ENCODE peak calls at places on chromosomes 11 and 22, in five cellular contexts. One of them, this sample, is unnamed.

GRCh38 chr11:118111019-118111743 is 24.4 kb upstream of the SMIM35 start:
- DNase-seq in heart right ventricle: no peak
- DNase-seq in GM06990: no peak
- DNase-seq in stomach: no peak
- DNase-seq in HFF-Myc: no peak
- DNase-seq in this sample: no peak

GRCh38 chr11:272195-272930 is 5.8 kb upstream of the NLRP6 start:
- DNase-seq in heart right ventricle: no peak
- DNase-seq in GM06990: no peak
- DNase-seq in stomach: no peak
- DNase-seq in HFF-Myc: no peak
- DNase-seq in this sample: no peak

GRCh38 chr11:94128171-94128745 is 383 bp upstream of the PANX1 start:
- DNase-seq in heart right ventricle: no peak
- DNase-seq in GM06990: no peak
- DNase-seq in stomach: peak
- DNase-seq in HFF-Myc: no peak
- DNase-seq in this sample: no peak

GRCh38 chr11:288328-289144 is at the start of gene PGGHG:
- DNase-seq in heart right ventricle: peak
- DNase-seq in GM06990: no peak
- DNase-seq in stomach: peak
- DNase-seq in HFF-Myc: no peak
- DNase-seq in this sample: no peak

GRCh38 chr22:45242778-45243191 is 2.1 kb upstream of the KIAA0930 start:
- DNase-seq in heart right ventricle: no peak
- DNase-seq in GM06990: no peak
- DNase-seq in stomach: peak
- DNase-seq in HFF-Myc: no peak
- DNase-seq in this sample: no peak

GRCh38 chr11:61516675-61517516 is 8.3 kb downstream of the LRRC10B start:
- DNase-seq in heart right ventricle: no peak
- DNase-seq in GM06990: peak
- DNase-seq in stomach: peak
- DNase-seq in HFF-Myc: no peak
- DNase-seq in this sample: no peak

GRCh38 chr11:10779086-10779485 is 28.0 kb downstream of the CTR9 start:
- DNase-seq in heart right ventricle: no peak
- DNase-seq in GM06990: no peak
- DNase-seq in stomach: no peak
- DNase-seq in HFF-Myc: no peak
- DNase-seq in this sample: peak

GRCh38 chr11:88359529-88359928 is 22.0 kb upstream of the CTSC start:
- DNase-seq in heart right ventricle: no peak
- DNase-seq in GM06990: peak
- DNase-seq in stomach: no peak
- DNase-seq in HFF-Myc: no peak
- DNase-seq in this sample: no peak

GRCh38 chr11:76918941-76919386 is 58.2 kb downstream of the ACER3 start:
- DNase-seq in heart right ventricle: peak
- DNase-seq in GM06990: peak
- DNase-seq in stomach: no peak
- DNase-seq in HFF-Myc: peak
- DNase-seq in this sample: peak

GRCh38 chr11:107770546-107770945 is 58.7 kb upstream of the SLN start:
- DNase-seq in heart right ventricle: no peak
- DNase-seq in GM06990: no peak
- DNase-seq in stomach: no peak
- DNase-seq in HFF-Myc: no peak
- DNase-seq in this sample: no peak

GRCh38 chr11:127859941-127860354 is 727.4 kb downstream of the ETS1 start:
- DNase-seq in heart right ventricle: peak
- DNase-seq in GM06990: no peak
- DNase-seq in stomach: no peak
- DNase-seq in HFF-Myc: no peak
- DNase-seq in this sample: no peak

GRCh38 chr11:23391031-23391430 is 530.8 kb upstream of the CCDC179 start:
- DNase-seq in heart right ventricle: no peak
- DNase-seq in GM06990: no peak
- DNase-seq in stomach: no peak
- DNase-seq in HFF-Myc: no peak
- DNase-seq in this sample: no peak

GRCh38 chr11:93942176-93942575 is 79.0 kb upstream of the HEPHL1 start:
- DNase-seq in heart right ventricle: no peak
- DNase-seq in GM06990: no peak
- DNase-seq in stomach: no peak
- DNase-seq in HFF-Myc: no peak
- DNase-seq in this sample: no peak

GRCh38 chr22:40028098-40028425 is 33.3 kb downstream of the FAM83F start:
- DNase-seq in heart right ventricle: no peak
- DNase-seq in GM06990: no peak
- DNase-seq in stomach: no peak
- DNase-seq in HFF-Myc: no peak
- DNase-seq in this sample: no peak

GRCh38 chr22:48895341-48895740 is 932.3 kb downstream of the BRD1 start:
- DNase-seq in heart right ventricle: no peak
- DNase-seq in GM06990: no peak
- DNase-seq in stomach: no peak
- DNase-seq in HFF-Myc: no peak
- DNase-seq in this sample: no peak

GRCh38 chr22:49554741-49555140 is 272.9 kb downstream of the BRD1 start:
- DNase-seq in heart right ventricle: no peak
- DNase-seq in GM06990: no peak
- DNase-seq in stomach: no peak
- DNase-seq in HFF-Myc: no peak
- DNase-seq in this sample: no peak

GRCh38 chr11:101363706-101364275 is 220.0 kb downstream of the TRPC6 start:
- DNase-seq in heart right ventricle: no peak
- DNase-seq in GM06990: no peak
- DNase-seq in stomach: no peak
- DNase-seq in HFF-Myc: no peak
- DNase-seq in this sample: no peak

GRCh38 chr11:35144103-35144741 is 5.3 kb downstream of the CD44 start:
- DNase-seq in heart right ventricle: no peak
- DNase-seq in GM06990: peak
- DNase-seq in stomach: peak
- DNase-seq in HFF-Myc: peak
- DNase-seq in this sample: peak

GRCh38 chr22:17119481-17120202 is 1.5 kb downstream of the TMEM121B start:
- DNase-seq in heart right ventricle: no peak
- DNase-seq in GM06990: no peak
- DNase-seq in stomach: no peak
- DNase-seq in HFF-Myc: no peak
- DNase-seq in this sample: no peak

GRCh38 chr11:132134322-132134721 is 763.9 kb downstream of the NTM start:
- DNase-seq in heart right ventricle: no peak
- DNase-seq in GM06990: no peak
- DNase-seq in stomach: no peak
- DNase-seq in HFF-Myc: no peak
- DNase-seq in this sample: no peak

GRCh38 chr22:20584872-20585639 is 77.6 kb downstream of the MED15 start:
- DNase-seq in heart right ventricle: no peak
- DNase-seq in GM06990: no peak
- DNase-seq in stomach: no peak
- DNase-seq in HFF-Myc: no peak
- DNase-seq in this sample: no peak

GRCh38 chr22:32413715-32414114 is 1.7 kb upstream of the RTCB start:
- DNase-seq in heart right ventricle: no peak
- DNase-seq in GM06990: no peak
- DNase-seq in stomach: no peak
- DNase-seq in HFF-Myc: no peak
- DNase-seq in this sample: no peak

GRCh38 chr11:31240340-31240904 is 129.1 kb downstream of the DCDC1 start:
- DNase-seq in heart right ventricle: peak
- DNase-seq in GM06990: no peak
- DNase-seq in stomach: no peak
- DNase-seq in HFF-Myc: no peak
- DNase-seq in this sample: no peak

GRCh38 chr11:32343325-32344008 is 91.9 kb downstream of the WT1 start:
- DNase-seq in heart right ventricle: no peak
- DNase-seq in GM06990: no peak
- DNase-seq in stomach: no peak
- DNase-seq in HFF-Myc: no peak
- DNase-seq in this sample: no peak

GRCh38 chr11:107576497-107577086 is 11.1 kb upstream of the ALKBH8 start:
- DNase-seq in heart right ventricle: peak
- DNase-seq in GM06990: no peak
- DNase-seq in stomach: peak
- DNase-seq in HFF-Myc: no peak
- DNase-seq in this sample: no peak

GRCh38 chr11:59144096-59144495 is 1.4 kb downstream of the FAM111A start:
- DNase-seq in heart right ventricle: no peak
- DNase-seq in GM06990: no peak
- DNase-seq in stomach: no peak
- DNase-seq in HFF-Myc: no peak
- DNase-seq in this sample: no peak

GRCh38 chr11:59141673-59142460 is 789 bp upstream of the FAM111A start:
- DNase-seq in heart right ventricle: no peak
- DNase-seq in GM06990: no peak
- DNase-seq in stomach: no peak
- DNase-seq in HFF-Myc: no peak
- DNase-seq in this sample: no peak

GRCh38 chr11:59144579-59145345 is 2.1 kb downstream of the FAM111A start:
- DNase-seq in heart right ventricle: peak
- DNase-seq in GM06990: peak
- DNase-seq in stomach: peak
- DNase-seq in HFF-Myc: peak
- DNase-seq in this sample: peak

GRCh38 chr11:59142530-59143507 is at the start of gene FAM111A:
- DNase-seq in heart right ventricle: peak
- DNase-seq in GM06990: peak
- DNase-seq in stomach: peak
- DNase-seq in HFF-Myc: peak
- DNase-seq in this sample: peak

GRCh38 chr11:59145534-59145933 is 2.9 kb downstream of the FAM111A start:
- DNase-seq in heart right ventricle: no peak
- DNase-seq in GM06990: no peak
- DNase-seq in stomach: no peak
- DNase-seq in HFF-Myc: no peak
- DNase-seq in this sample: peak
- H3K4me3 ChIP-seq in heart right ventricle: no peak
- H3K4me3 ChIP-seq in GM06990: peak
- H3K4me3 ChIP-seq in stomach: peak
- H3K4me3 ChIP-seq in HFF-Myc: peak
- H3K4me3 ChIP-seq in this sample: peak

GRCh38 chr22:23752750-23753149 is 1.5 kb downstream of the VPREB3 start:
- DNase-seq in heart right ventricle: no peak
- DNase-seq in GM06990: no peak
- DNase-seq in stomach: no peak
- DNase-seq in HFF-Myc: no peak
- DNase-seq in this sample: no peak
- TF ChIP-seq CTCF in heart right ventricle: no peak
- TF ChIP-seq CTCF in GM06990: no peak
- TF ChIP-seq CTCF in stomach: no peak
- TF ChIP-seq CTCF in HFF-Myc: no peak
- TF ChIP-seq CTCF in this sample: no peak

GRCh38 chr11:1771273-1771672 is 7.5 kb upstream of the CTSD start:
- DNase-seq in heart right ventricle: no peak
- DNase-seq in GM06990: no peak
- DNase-seq in stomach: peak
- DNase-seq in HFF-Myc: no peak
- DNase-seq in this sample: no peak

GRCh38 chr11:1771700-1772099 is 8.0 kb upstream of the CTSD start:
- DNase-seq in heart right ventricle: peak
- DNase-seq in GM06990: no peak
- DNase-seq in stomach: peak
- DNase-seq in HFF-Myc: no peak
- DNase-seq in this sample: no peak

GRCh38 chr11:1773711-1774550 is 10.2 kb upstream of the CTSD start:
- DNase-seq in heart right ventricle: no peak
- DNase-seq in GM06990: no peak
- DNase-seq in stomach: no peak
- DNase-seq in HFF-Myc: no peak
- DNase-seq in this sample: no peak

GRCh38 chr11:1773131-1773510 is 9.4 kb upstream of the CTSD start:
- DNase-seq in heart right ventricle: peak
- DNase-seq in GM06990: no peak
- DNase-seq in stomach: no peak
- DNase-seq in HFF-Myc: no peak
- DNase-seq in this sample: no peak

GRCh38 chr11:1772270-1773130 is 8.8 kb upstream of the CTSD start:
- DNase-seq in heart right ventricle: peak
- DNase-seq in GM06990: no peak
- DNase-seq in stomach: peak
- DNase-seq in HFF-Myc: peak
- DNase-seq in this sample: peak
- H3K4me3 ChIP-seq in heart right ventricle: no peak
- H3K4me3 ChIP-seq in GM06990: no peak
- H3K4me3 ChIP-seq in stomach: peak
- H3K4me3 ChIP-seq in HFF-Myc: no peak
- H3K4me3 ChIP-seq in this sample: peak

GRCh38 chr22:38611559-38611958 is 41.6 kb upstream of the DMC1 start:
- DNase-seq in heart right ventricle: no peak
- DNase-seq in GM06990: no peak
- DNase-seq in stomach: no peak
- DNase-seq in HFF-Myc: no peak
- DNase-seq in this sample: no peak
- TF ChIP-seq CTCF in heart right ventricle: no peak
- TF ChIP-seq CTCF in GM06990: no peak
- TF ChIP-seq CTCF in stomach: no peak
- TF ChIP-seq CTCF in HFF-Myc: no peak
- TF ChIP-seq CTCF in this sample: no peak

GRCh38 chr11:36375348-36376314 is 79.5 kb downstream of the PRR5L start:
- DNase-seq in heart right ventricle: no peak
- DNase-seq in GM06990: no peak
- DNase-seq in stomach: no peak
- DNase-seq in HFF-Myc: no peak
- DNase-seq in this sample: no peak
- H3K4me3 ChIP-seq in heart right ventricle: peak
- H3K4me3 ChIP-seq in GM06990: no peak
- H3K4me3 ChIP-seq in stomach: peak
- H3K4me3 ChIP-seq in HFF-Myc: peak
- H3K4me3 ChIP-seq in this sample: peak